ENCODE peak calls at places on chromosomes 11 and 22, in seven cellular contexts. X, H, C, J, Z, S and M are unnamed samples.

GRCh38 chr11:132234878-132235277 is 864.5 kb downstream of the NTM start:
- DNase-seq in H (no peak), S (no peak), X (peak), J (peak), Z (peak), C (no peak), M (peak)

GRCh38 chr11:15969281-15969680 is 387.1 kb downstream of the SOX6 start:
- DNase-seq in S (peak), J (peak), C (peak), Z (peak), H (peak), X (peak), M (peak)

GRCh38 chr22:50473088-50473487 is 1.7 kb downstream of the SBF1 start:
- DNase-seq in C (peak), Z (no peak), H (no peak), J (no peak), S (peak), X (no peak), M (no peak)

GRCh38 chr22:32909561-32910348 is 108.2 kb downstream of the TIMP3 start:
- DNase-seq in H (no peak), J (no peak), S (no peak), C (no peak), Z (no peak), X (no peak), M (no peak)

GRCh38 chr22:26892401-26893033 is 235.1 kb downstream of the MIAT start:
- DNase-seq in C (peak), H (no peak), X (no peak), Z (peak), S (no peak), J (peak), M (no peak)

GRCh38 chr22:39970742-39971141 is 10.5 kb downstream of the TMA7B start:
- DNase-seq in C (no peak), Z (no peak), H (no peak), X (no peak), S (no peak), J (no peak), M (no peak)

GRCh38 chr11:134762248-134763029 is 350.4 kb upstream of the B3GAT1 start:
- DNase-seq in X (no peak), H (no peak), Z (no peak), S (no peak), C (no peak), J (peak), M (no peak)

GRCh38 chr11:74306440-74307175 is 4.8 kb downstream of the P4HA3 start:
- DNase-seq in S (no peak), J (no peak), Z (no peak), C (no peak), X (no peak), H (no peak), M (no peak)

GRCh38 chr11:43989162-43989961 is 46.9 kb downstream of the C11orf96 start:
- DNase-seq in H (no peak), J (no peak), X (no peak), S (no peak), Z (no peak), C (peak), M (peak)

GRCh38 chr22:31329453-31330215 is 16.5 kb downstream of the PATZ1 start:
- DNase-seq in C (no peak), Z (no peak), X (no peak), S (no peak), H (no peak), J (no peak), M (no peak)

GRCh38 chr11:2837096-2837601 is 48.4 kb downstream of the CDKN1C start:
- DNase-seq in Z (no peak), H (peak), J (peak), X (peak), C (peak), S (peak), M (peak)

GRCh38 chr22:39502789-39503464 is 837 bp downstream of the MIEF1 start:
- DNase-seq in S (no peak), C (peak), H (no peak), J (no peak), Z (no peak), X (peak), M (no peak)

GRCh38 chr11:68773521-68774187 is 22.3 kb upstream of the TESMIN start:
- DNase-seq in X (no peak), S (no peak), Z (no peak), C (no peak), J (no peak), H (no peak), M (peak)

GRCh38 chr11:13944801-13945505 is 17.6 kb upstream of the SPON1 start:
- DNase-seq in H (no peak), J (peak), C (no peak), S (no peak), X (no peak), Z (no peak), M (no peak)

GRCh38 chr22:30351226-30351625 is 5.5 kb downstream of the SF3A1 start:
- DNase-seq in Z (no peak), S (no peak), X (peak), C (no peak), J (peak), H (no peak), M (no peak)

GRCh38 chr22:37777122-37777687 is 30.5 kb upstream of the GCAT start:
- DNase-seq in H (peak), Z (no peak), J (peak), S (no peak), C (peak), X (peak), M (peak)

GRCh38 chr11:47152126-47152952 is 24.3 kb downstream of the ARFGAP2 start:
- DNase-seq in Z (no peak), H (no peak), X (no peak), C (peak), J (no peak), S (no peak), M (no peak)

GRCh38 chr11:75532200-75532972 is 6.6 kb upstream of the GDPD5 start:
- DNase-seq in J (peak), Z (peak), C (peak), S (peak), H (peak), X (peak), M (peak)

GRCh38 chr22:49545606-49546005 is 282.1 kb downstream of the BRD1 start:
- DNase-seq in H (no peak), X (no peak), S (no peak), Z (no peak), C (no peak), J (no peak), M (no peak)

GRCh38 chr11:82811369-82811768 is 77.7 kb upstream of the FAM181B start:
- DNase-seq in S (no peak), H (no peak), Z (no peak), X (no peak), C (no peak), J (no peak), M (no peak)

GRCh38 chr11:57255618-57256017 is 18.6 kb upstream of the APLNR start:
- DNase-seq in C (no peak), Z (no peak), J (no peak), X (peak), H (no peak), S (no peak), M (peak)

GRCh38 chr11:57310630-57311086 is 14.1 kb downstream of the TNKS1BP1 start:
- DNase-seq in X (no peak), S (no peak), C (peak), J (peak), H (no peak), Z (no peak), M (no peak)

GRCh38 chr11:110430267-110431211 is 791 bp downstream of the FDX1 start:
- DNase-seq in H (peak), C (peak), Z (peak), S (no peak), X (no peak), J (peak), M (peak)

GRCh38 chr11:119796363-119797060 is 67.5 kb upstream of the NECTIN1 start:
- DNase-seq in H (no peak), Z (no peak), X (no peak), J (no peak), S (no peak), C (no peak), M (no peak)

GRCh38 chr22:24518774-24519485 is 23.8 kb downstream of the UPB1 start:
- DNase-seq in S (no peak), X (no peak), H (no peak), C (no peak), Z (no peak), J (no peak), M (no peak)

GRCh38 chr11:100573911-100574513 is 113.1 kb upstream of the ARHGAP42 start:
- DNase-seq in J (peak), S (no peak), H (no peak), Z (peak), X (peak), C (no peak), M (no peak)

GRCh38 chr11:86118201-86118600 is 49.3 kb upstream of the PICALM start:
- DNase-seq in Z (no peak), C (no peak), X (no peak), J (no peak), S (no peak), H (no peak), M (no peak)

GRCh38 chr11:128279861-128280260 is 307.5 kb downstream of the ETS1 start:
- DNase-seq in H (no peak), J (peak), S (no peak), Z (no peak), C (no peak), X (peak), M (no peak)

GRCh38 chr22:29710193-29710592 is 9.6 kb upstream of the CABP7 start:
- DNase-seq in J (no peak), H (no peak), X (no peak), C (no peak), Z (no peak), S (no peak), M (no peak)

GRCh38 chr22:19663821-19664325 is 50.4 kb upstream of the SEPTIN5 start:
- DNase-seq in X (peak), S (no peak), Z (peak), H (no peak), J (peak), C (no peak), M (peak)

GRCh38 chr11:12280838-12281565 is 96.4 kb upstream of the PARVA start:
- DNase-seq in X (no peak), S (no peak), H (no peak), C (no peak), J (no peak), Z (no peak), M (no peak)

GRCh38 chr11:84714316-84714780 is 912.8 kb downstream of the DLG2 start:
- DNase-seq in X (no peak), C (peak), S (peak), J (peak), H (peak), Z (peak), M (peak)
- TF ChIP-seq CTCF in X (peak), C (peak), S (peak), J (peak), H (peak), Z (peak), M (peak)

GRCh38 chr22:41407433-41407832 is 25.7 kb downstream of the TEF start:
- DNase-seq in X (no peak), C (no peak), H (no peak), Z (no peak), J (no peak), S (no peak), M (no peak)

GRCh38 chr22:41405588-41405987 is 23.8 kb downstream of the TEF start:
- DNase-seq in C (no peak), X (no peak), H (no peak), J (no peak), S (no peak), Z (no peak), M (no peak)

GRCh38 chr22:41398921-41399320 is 17.2 kb downstream of the TEF start:
- DNase-seq in C (no peak), X (no peak), Z (no peak), S (no peak), H (no peak), J (no peak), M (no peak)

GRCh38 chr22:41401781-41402648 is 20.3 kb downstream of the TEF start:
- DNase-seq in H (peak), X (peak), S (peak), J (peak), Z (peak), C (peak), M (peak)

GRCh38 chr22:41403532-41404318 is 22.0 kb downstream of the TEF start:
- DNase-seq in X (peak), S (peak), H (peak), C (peak), Z (peak), J (peak), M (peak)
- H3K4me3 ChIP-seq in X (no peak), S (no peak), H (no peak), C (no peak), Z (no peak), J (no peak), M (no peak)

DNA sequence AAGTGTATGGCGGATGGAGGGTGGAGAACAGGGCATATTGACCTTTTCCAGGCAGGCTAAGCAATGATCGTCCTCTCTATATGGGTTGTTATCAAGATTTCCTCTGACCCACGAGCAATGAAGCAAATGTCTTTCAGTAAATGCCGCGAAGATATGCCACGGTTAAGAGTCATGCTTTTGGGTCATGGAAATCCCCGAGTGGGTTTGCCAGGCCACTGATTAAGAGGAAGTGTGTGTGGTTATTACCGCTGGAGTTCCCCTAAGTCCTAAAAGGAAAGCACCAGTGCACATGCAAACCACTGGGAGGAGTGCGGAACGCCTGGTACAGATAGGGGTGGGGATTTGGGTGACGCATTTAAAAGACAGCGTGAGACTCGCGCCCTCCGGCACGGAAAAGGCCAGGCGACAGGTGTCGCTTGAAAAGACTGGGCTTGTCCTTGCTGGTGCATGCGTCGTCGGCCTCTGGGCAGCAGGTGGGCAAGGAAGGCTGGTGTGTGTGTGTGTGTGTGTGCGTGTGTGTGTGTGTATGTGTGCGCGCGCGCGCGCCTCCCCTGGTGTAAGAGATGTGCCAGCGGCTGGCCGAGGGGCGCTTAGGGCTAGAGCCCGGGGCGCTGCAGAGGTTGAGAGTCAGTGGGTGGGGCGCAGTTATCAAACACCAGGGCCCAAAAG is at the start of gene BIRC3:
- DNase-seq in C (peak), J (peak), Z (peak), S (peak), X (peak), H (peak), M (peak)
- TF ChIP-seq CTCF in C (peak), J (peak), Z (peak), S (peak), X (peak), H (peak), M (peak)

GRCh38 chr11:79237111-79237510 is 203.7 kb downstream of the TENM4 start:
- DNase-seq in J (no peak), X (no peak), C (no peak), S (no peak), Z (no peak), H (no peak), M (no peak)

GRCh38 chr11:79237676-79238075 is 203.2 kb downstream of the TENM4 start:
- DNase-seq in S (no peak), J (peak), H (no peak), C (no peak), Z (no peak), X (peak), M (peak)

GRCh38 chr11:79232346-79232745 is 208.5 kb downstream of the TENM4 start:
- DNase-seq in S (no peak), C (no peak), X (no peak), H (no peak), J (peak), Z (no peak), M (peak)

GRCh38 chr11:79235696-79236095 is 205.1 kb downstream of the TENM4 start:
- DNase-seq in Z (no peak), J (no peak), C (no peak), X (no peak), S (no peak), H (no peak), M (no peak)

DNA sequence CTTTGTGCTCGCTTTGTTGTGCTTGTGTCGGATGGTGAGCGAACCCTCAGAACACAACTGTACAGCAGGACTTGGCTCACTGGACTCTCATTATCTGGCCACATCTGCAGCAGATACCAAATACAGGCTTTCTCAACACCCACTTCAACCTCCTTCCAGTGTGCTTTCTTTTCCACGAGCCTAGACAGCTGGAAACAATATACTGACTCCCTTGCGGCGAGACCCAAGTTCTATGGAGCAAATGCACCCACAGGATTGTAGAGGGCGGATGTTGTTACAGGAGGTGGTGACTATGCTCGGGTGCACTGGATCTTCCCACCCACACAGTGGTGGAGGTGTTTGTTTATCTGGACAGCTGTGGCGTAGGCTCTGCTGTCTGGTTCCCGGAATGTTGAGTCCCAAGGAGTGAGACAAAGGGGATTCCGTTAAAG is 204.3 kb downstream of the TENM4 start:
- DNase-seq in C (no peak), Z (no peak), X (peak), J (peak), H (no peak), S (no peak), M (peak)
- H3K4me3 ChIP-seq in C (no peak), Z (no peak), X (peak), J (no peak), H (no peak), S (no peak), M (no peak)

GRCh38 chr11:45603930-45604682 is 61.3 kb downstream of the CHST1 start:
- DNase-seq in C (no peak), Z (no peak), H (no peak), X (no peak), J (no peak), S (no peak), M (no peak)
- TF ChIP-seq CTCF in C (no peak), Z (no peak), H (no peak), X (no peak), J (no peak), S (no peak), M (no peak)